ENCODE peak calls at places on chromosome 2, in four cellular contexts. R is cardiac muscle cell, P is small intestine, U is left lung. G is an unnamed sample. For H3K9me3, the result is how much of the 10 kb centered on the place peaks cover.

GRCh38 chr2:197378494-197378972 is 56.3 kb downstream of the SF3B1 start:
- DNase-seq in P (peak), U (no peak), R (peak), G (no peak)

GRCh38 chr2:1585635-1586034 is 158.7 kb downstream of the PXDN start:
- DNase-seq in P (no peak), R (no peak), U (no peak), G (no peak)

GRCh38 chr2:171520471-171520870 is 1.8 kb upstream of the CYBRD1 start:
- DNase-seq in U (no peak), R (no peak), P (no peak), G (no peak)

GRCh38 chr2:238811293-238811692 is 36.6 kb upstream of the TWIST2 start:
- DNase-seq in P (no peak), U (no peak), R (peak), G (no peak)

GRCh38 chr2:43464546-43464945 is 131.3 kb downstream of the THADA start:
- DNase-seq in P (no peak), R (peak), U (no peak), G (peak)

GRCh38 chr2:223230352-223230751 is 178.4 kb downstream of the KCNE4 start:
- DNase-seq in U (no peak), P (no peak), R (no peak), G (no peak)

GRCh38 chr2:1678609-1679008 is 65.7 kb downstream of the PXDN start:
- DNase-seq in U (no peak), R (no peak), P (no peak), G (no peak)

GRCh38 chr2:109322111-109322510 is 193.1 kb downstream of the SH3RF3 start:
- DNase-seq in P (peak), U (peak), R (peak), G (peak)

GRCh38 chr2:29011650-29012060 is 30.6 kb downstream of the TOGARAM2 start:
- DNase-seq in R (peak), U (peak), P (peak), G (no peak)

GRCh38 chr2:25286723-25287483 is 54.8 kb downstream of the DNMT3A start:
- DNase-seq in P (no peak), R (no peak), U (no peak), G (no peak)

GRCh38 chr2:57516740-57517340 is 529.8 kb upstream of the VRK2 start:
- DNase-seq in R (peak), U (no peak), P (peak), G (no peak)

DNA sequence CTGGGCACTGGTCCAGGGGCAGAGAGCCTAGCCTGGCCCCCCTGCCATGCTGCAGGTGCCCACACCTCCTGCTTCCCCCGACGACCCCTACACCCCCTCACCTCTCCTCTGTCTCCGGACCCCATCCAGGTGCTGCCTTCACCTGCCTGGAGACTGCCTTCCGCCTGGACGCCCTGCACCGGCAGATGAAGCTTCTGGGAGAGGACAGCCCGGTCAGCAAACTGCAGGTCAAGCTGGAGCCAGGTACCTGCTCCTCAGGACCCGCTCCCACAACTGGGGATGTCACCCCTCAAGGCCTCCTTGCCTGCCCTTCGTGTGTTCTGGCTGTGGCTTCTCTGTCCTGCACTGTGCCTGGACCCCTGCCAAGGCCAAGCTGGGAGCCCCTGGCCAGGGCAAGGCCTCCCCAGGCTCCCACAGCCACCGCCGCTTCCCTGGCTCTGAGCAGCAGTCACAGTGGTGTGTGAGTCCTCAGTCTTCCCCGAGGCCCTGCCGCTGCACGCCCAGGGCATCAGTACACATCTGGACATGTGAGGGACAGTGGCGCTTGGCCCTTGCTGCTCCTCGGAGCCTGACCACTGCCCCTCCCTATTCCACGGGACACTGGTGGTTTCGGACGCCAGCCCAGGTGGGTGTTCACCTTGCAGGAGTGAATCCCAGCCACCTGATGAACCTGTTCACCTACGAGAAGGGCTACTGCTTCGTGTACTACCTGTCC is 6.3 kb downstream of the RNPEPL1 start:
- DNase-seq in P (no peak), U (no peak), R (no peak), G (no peak)
- H3K4me3 ChIP-seq in P (no peak), U (no peak), R (no peak), G (no peak)

GRCh38 chr2:172539767-172540166 is 16.1 kb upstream of the PDK1 start:
- DNase-seq in R (no peak), U (no peak), P (no peak), G (no peak)
- H3K9me3 ChIP-seq in R (under half), U (under half), P (under half), G (under half)

DNA sequence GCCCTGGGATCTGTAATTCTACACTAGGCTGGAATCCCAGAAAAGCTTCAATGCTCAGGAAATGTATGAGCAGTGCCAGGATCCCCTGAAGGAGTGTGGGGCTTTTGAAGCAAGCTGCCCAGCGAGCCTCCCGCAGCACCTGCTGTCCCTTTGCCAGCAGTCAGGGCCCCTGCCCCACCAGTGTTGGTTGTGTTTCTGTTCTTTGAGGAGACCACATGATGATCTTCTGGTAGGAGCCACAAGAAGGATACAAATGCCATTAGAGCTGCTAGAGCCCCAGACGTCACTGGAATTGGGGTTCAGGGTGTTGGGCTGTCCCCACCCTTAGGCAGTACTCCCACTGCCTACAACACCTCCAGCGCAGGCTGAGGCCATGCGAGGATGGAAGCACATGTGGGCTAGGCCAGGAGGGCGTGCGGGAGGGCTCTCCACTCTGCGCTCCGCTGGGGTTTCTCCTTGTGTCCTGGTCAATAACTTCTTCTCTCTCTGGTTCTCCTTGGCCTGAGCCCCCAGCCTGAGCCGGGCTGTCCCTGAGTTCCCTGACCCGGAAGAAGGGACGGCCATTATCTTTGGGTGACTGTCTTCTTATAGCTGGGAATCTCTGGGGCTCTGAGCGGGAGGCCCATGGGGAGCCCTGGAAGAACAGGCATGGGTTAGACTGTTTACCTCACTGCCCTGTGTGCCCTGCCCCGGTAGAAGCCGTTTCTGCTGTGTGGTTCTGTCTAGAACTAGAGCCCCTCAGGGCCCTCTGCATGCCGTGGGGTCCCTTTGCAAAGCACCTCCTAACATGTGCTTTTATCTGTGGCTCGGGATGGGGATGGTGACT is 73.9 kb downstream of the LRRFIP1 start:
- DNase-seq in U (no peak), P (no peak), R (no peak), G (no peak)
- H3K4me3 ChIP-seq in U (no peak), P (no peak), R (no peak), G (no peak)

GRCh38 chr2:237453671-237454070 is 33.4 kb upstream of the MLPH start:
- DNase-seq in P (no peak), U (no peak), R (no peak), G (no peak)
- H3K9me3 ChIP-seq in P (under half), U (under half), R (under half), G (under half)

GRCh38 chr2:128799284-128799552 is 480.6 kb upstream of the HS6ST1 start:
- DNase-seq in R (no peak), U (no peak), P (no peak), G (no peak)

GRCh38 chr2:128798502-128799283 is 480.0 kb upstream of the HS6ST1 start:
- DNase-seq in R (no peak), U (no peak), P (no peak), G (no peak)

GRCh38 chr2:128797092-128797491 is 478.4 kb upstream of the HS6ST1 start:
- DNase-seq in P (no peak), U (no peak), R (no peak), G (no peak)

GRCh38 chr2:128797533-128797932 is 478.9 kb upstream of the HS6ST1 start:
- DNase-seq in U (no peak), P (no peak), R (no peak), G (no peak)

DNA sequence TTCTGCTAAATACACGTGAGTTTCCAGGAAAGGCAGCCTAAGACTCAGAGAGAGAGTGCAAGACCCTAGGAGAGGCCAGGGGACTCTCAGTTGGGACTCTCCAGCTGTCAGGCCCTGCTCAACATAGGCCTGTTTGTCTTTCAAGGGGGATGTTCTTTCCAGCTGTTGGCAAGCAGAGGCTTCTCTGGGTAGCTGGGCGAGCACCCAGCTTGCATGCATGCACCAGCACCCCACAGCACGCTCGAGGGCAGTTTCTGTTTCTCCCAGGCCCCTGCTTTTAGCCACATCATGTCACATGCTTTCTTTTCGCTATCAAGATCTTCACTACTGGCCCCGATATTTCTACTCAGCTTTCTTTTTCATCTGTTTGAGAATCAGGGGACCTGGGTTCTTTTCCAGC is 479.3 kb upstream of the HS6ST1 start:
- DNase-seq in P (no peak), U (no peak), R (no peak), G (no peak)
- H3K4me3 ChIP-seq in P (no peak), U (no peak), R (no peak), G (no peak)

GRCh38 chr2:132463719-132464118 is 47.1 kb downstream of the GPR39 start:
- DNase-seq in R (no peak), U (no peak), P (no peak), G (no peak)
- H3K9me3 ChIP-seq in R (under half), U (half or more), P (under half), G (under half)

GRCh38 chr2:9318461-9319337 is 104.6 kb downstream of the ITGB1BP1 start:
- DNase-seq in U (no peak), R (peak), P (peak), G (no peak)
- H3K4me3 ChIP-seq in U (no peak), R (no peak), P (no peak), G (no peak)

GRCh38 chr2:16319425-16320245 is 346.0 kb downstream of the CYRIA start:
- DNase-seq in P (no peak), R (no peak), U (no peak), G (no peak)
- H3K9me3 ChIP-seq in P (under half), R (under half), U (under half), G (under half)

GRCh38 chr2:77418537-77418936 is 103.6 kb downstream of the LRRTM4 start:
- DNase-seq in U (no peak), P (no peak), R (no peak), G (no peak)

GRCh38 chr2:77421971-77422370 is 100.2 kb downstream of the LRRTM4 start:
- DNase-seq in P (no peak), R (no peak), U (no peak), G (no peak)
- H3K4me3 ChIP-seq in P (no peak), R (no peak), U (no peak), G (no peak)